ENCODE peak calls at places on chromosomes 5 and 9, in four cellular contexts. K is upper lobe of right lung, U is GM23248, R is right lobe of liver. S is an unnamed sample.

GRCh38 chr5:126681970-126682369 is 81.2 kb downstream of the PHAX start:
- DNase-seq in K (no peak), U (no peak), R (no peak), S (no peak)

GRCh38 chr5:80495891-80496290 is 8.0 kb downstream of the FAM151B start:
- DNase-seq in K (no peak), U (no peak), R (no peak), S (no peak)

GRCh38 chr5:139638736-139639618 is 9.2 kb upstream of the CXXC5 start:
- DNase-seq in K (no peak), U (no peak), R (no peak), S (peak; percentile 24)

GRCh38 chr9:117414220-117414905 is 494 bp downstream of the ASTN2 start:
- DNase-seq in K (peak; percentile 64), U (peak; percentile 50), R (peak; percentile 49), S (peak; percentile 80)

GRCh38 chr5:122498163-122498562 is 186.1 kb downstream of the SNCAIP start:
- DNase-seq in K (no peak), U (peak; percentile 32), R (no peak), S (no peak)

GRCh38 chr5:9544502-9545300 is 1.2 kb downstream of the SEMA5A start:
- DNase-seq in K (peak; percentile 92), U (peak; percentile 93), R (peak; percentile 89), S (peak; percentile 80)

GRCh38 chr9:33159760-33160127 is 7.4 kb downstream of the B4GALT1 start:
- DNase-seq in K (peak; percentile 74), U (peak; percentile 88), R (no peak), S (peak; percentile 72)

GRCh38 chr9:132637351-132637750 is 32.4 kb downstream of the DDX31 start:
- DNase-seq in K (no peak), U (no peak), R (no peak), S (no peak)

GRCh38 chr9:30197954-30198353 is 2186.5 kb upstream of the ACO1 start:
- DNase-seq in K (no peak), U (no peak), R (no peak), S (no peak)

GRCh38 chr9:4497855-4498254 is 7.6 kb downstream of the SLC1A1 start:
- DNase-seq in K (no peak), U (peak; percentile 82), R (no peak), S (no peak)

GRCh38 chr5:74765201-74765600 is 1.7 kb downstream of the GFM2 start:
- DNase-seq in K (no peak), U (peak; percentile 13), R (no peak), S (no peak)

GRCh38 chr5:134938020-134938419 is 29.7 kb upstream of the CATSPER3 start:
- DNase-seq in K (no peak), U (no peak), R (no peak), S (no peak)

GRCh38 chr9:105835721-105836120 is 141.4 kb downstream of the TMEM38B start:
- DNase-seq in K (no peak), U (no peak), R (no peak), S (no peak)

GRCh38 chr5:19240150-19240549 is 747.9 kb downstream of the CDH18 start:
- DNase-seq in K (no peak), U (peak; percentile 4), R (no peak), S (no peak)

GRCh38 chr5:79256563-79256962 is 20.6 kb downstream of the JMY start:
- DNase-seq in K (no peak), U (no peak), R (no peak), S (no peak)

GRCh38 chr5:130549884-130550552 is 615.0 kb downstream of the HINT1 start:
- DNase-seq in K (no peak), U (peak; percentile 25), R (no peak), S (no peak)

GRCh38 chr9:106862946-106863740 is at the start of gene ZNF462:
- DNase-seq in K (no peak), U (peak; percentile 61), R (no peak), S (peak; percentile 65)

GRCh38 chr5:159826351-159827222 is 89.7 kb upstream of the ADRA1B start:
- DNase-seq in K (peak; percentile 72), U (peak; percentile 87), R (no peak), S (peak; percentile 74)

GRCh38 chr9:133536080-133536479 is 1.6 kb downstream of the ADAMTSL2 start:
- DNase-seq in K (no peak), U (no peak), R (no peak), S (no peak)

GRCh38 chr5:37696190-37697021 is 143.4 kb downstream of the GDNF start:
- DNase-seq in K (no peak), U (peak; percentile 77), R (no peak), S (no peak)

GRCh38 chr9:22354699-22355384 is 91.8 kb upstream of the DMRTA1 start:
- DNase-seq in K (no peak), U (no peak), R (no peak), S (no peak)

GRCh38 chr5:76401801-76402250 is 1.3 kb upstream of the IQGAP2 start:
- DNase-seq in K (peak; percentile 73), U (no peak), R (no peak), S (no peak)

GRCh38 chr9:76643399-76644117 is 120.7 kb upstream of the PCA3 start:
- DNase-seq in K (no peak), U (no peak), R (no peak), S (no peak)

GRCh38 chr5:72110401-72111013 is 3.2 kb downstream of the MAP1B start:
- DNase-seq in K (no peak), U (peak; percentile 58), R (no peak), S (no peak)

GRCh38 chr9:70902171-70902570 is 219.2 kb downstream of the TRPM3 start:
- DNase-seq in K (no peak), U (peak; percentile 41), R (no peak), S (no peak)

GRCh38 chr5:177496111-177497010 is 1.0 kb downstream of the PDLIM7 start:
- DNase-seq in K (peak; percentile 76), U (peak; percentile 96), R (no peak), S (peak; percentile 89)

GRCh38 chr9:75910716-75911115 is 20.2 kb downstream of the PCSK5 start:
- DNase-seq in K (no peak), U (no peak), R (no peak), S (no peak)

GRCh38 chr9:124502711-124503702 is 4.2 kb downstream of the NR5A1 start:
- DNase-seq in K (no peak), U (peak; percentile 22), R (no peak), S (peak; percentile 64)

GRCh38 chr5:14385022-14385421 is 196.6 kb upstream of the OTULINL start:
- DNase-seq in K (no peak), U (no peak), R (no peak), S (no peak)

GRCh38 chr5:107869459-107870115 is 198.8 kb upstream of the EFNA5 start:
- DNase-seq in K (no peak), U (peak; percentile 83), R (no peak), S (no peak)

GRCh38 chr5:117881426-117882230 is 1106.7 kb downstream of the DTWD2 start:
- DNase-seq in K (no peak), U (no peak), R (no peak), S (no peak)

GRCh38 chr5:53893626-53894025 is 333.2 kb downstream of the NDUFS4 start:
- DNase-seq in K (no peak), U (no peak), R (no peak), S (no peak)

GRCh38 chr5:126516133-126516532 is 78.9 kb downstream of the ALDH7A1 start:
- DNase-seq in K (no peak), U (peak; percentile 68), R (no peak), S (no peak)

GRCh38 chr9:136857606-136858412 is 5.7 kb downstream of the MAMDC4 start:
- DNase-seq in K (no peak), U (no peak), R (peak; percentile 51), S (peak; percentile 30)

GRCh38 chr5:154059583-154059982 is 20.8 kb downstream of the MFAP3 start:
- DNase-seq in K (no peak), U (no peak), R (no peak), S (no peak)

GRCh38 chr9:108316633-108317032 is 539.2 kb downstream of the ACTL7B start:
- DNase-seq in K (no peak), U (peak; percentile 28), R (no peak), S (no peak)

GRCh38 chr9:68751556-68751955 is 46.5 kb downstream of the PIP5K1B start:
- DNase-seq in K (no peak), U (peak; percentile 21), R (no peak), S (no peak)
- H3K4me1 ChIP-seq in K (no peaks in the 10 kb centered on the region), U (no peaks in the 10 kb centered on the region), R (no peaks in the 10 kb centered on the region), S (peaks cover 15% of the 10 kb centered on the region)

GRCh38 chr9:37476930-37477329 is 8.8 kb upstream of the POLR1E start:
- DNase-seq in K (no peak), U (no peak), R (no peak), S (no peak)
- H3K27ac ChIP-seq in K (no peak overlapping the region), U (no peak overlapping the region), R (no peak overlapping the region), S (no peak overlapping the region)

DNA sequence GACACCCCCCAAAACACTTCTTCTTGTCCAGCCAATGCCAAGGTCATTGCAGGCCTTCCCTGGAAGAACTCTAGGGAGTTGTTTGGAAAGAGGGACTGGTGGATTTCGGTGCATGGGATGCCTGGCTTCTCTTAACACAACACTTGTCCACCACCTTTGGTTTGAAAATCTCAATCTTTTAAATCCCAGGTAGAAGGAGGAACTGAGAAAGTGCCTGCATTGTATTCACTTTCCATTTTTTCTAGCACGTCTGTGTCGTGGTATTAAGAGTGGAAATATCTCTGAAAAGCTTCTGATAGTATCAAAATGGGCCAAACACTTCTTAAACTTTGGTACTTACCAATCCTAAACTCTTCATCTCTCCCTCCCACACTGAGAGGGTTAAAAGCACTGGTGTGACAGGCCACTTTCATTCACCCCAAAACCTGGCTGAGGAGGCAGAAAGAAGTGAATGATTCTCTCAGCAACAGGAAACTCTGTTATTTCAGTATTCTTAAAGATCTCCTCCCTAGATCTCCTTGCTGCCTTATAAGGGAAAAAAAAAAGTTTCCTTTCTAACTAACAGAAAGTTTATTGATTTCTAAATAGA is 3.8 kb upstream of the NFIB start:
- DNase-seq in K (no peak), U (no peak), R (no peak), S (no peak)
- H3K27me3 ChIP-seq in K (no peaks in the 10 kb centered on the region), U (no peaks in the 10 kb centered on the region), R (no peaks in the 10 kb centered on the region), S (peaks cover 78% of the 10 kb centered on the region)

DNA sequence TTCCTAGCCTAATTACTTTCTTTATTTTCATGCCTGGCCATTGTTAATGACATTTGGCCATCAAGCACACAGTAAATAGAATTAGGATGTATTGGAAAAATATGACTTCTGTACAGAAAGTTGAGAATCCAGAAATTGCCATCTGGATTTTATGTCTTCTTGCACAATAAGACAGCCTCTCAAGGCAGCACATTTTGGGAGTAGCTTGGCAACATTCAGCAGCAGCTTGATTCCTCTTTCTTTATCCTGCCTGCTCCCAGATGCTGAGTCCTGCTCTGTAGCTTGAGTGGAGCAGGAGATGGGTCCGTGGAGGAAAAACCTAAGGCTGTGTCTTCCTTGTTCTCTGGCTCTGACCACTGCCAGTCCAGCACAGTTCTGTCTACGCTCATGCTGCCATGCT is 29.3 kb upstream of the ARHGAP26 start:
- DNase-seq in K (no peak), U (peak; percentile 56), R (no peak), S (no peak)
- H3K4me1 ChIP-seq in K (no peaks in the 10 kb centered on the region), U (peaks cover 16% of the 10 kb centered on the region), R (no peaks in the 10 kb centered on the region), S (peaks cover 5% of the 10 kb centered on the region)

GRCh38 chr9:125963932-125964331 is 216.8 kb downstream of the PBX3 start:
- DNase-seq in K (no peak), U (no peak), R (no peak), S (no peak)

GRCh38 chr9:125960631-125961030 is 213.5 kb downstream of the PBX3 start:
- DNase-seq in K (no peak), U (no peak), R (no peak), S (no peak)

GRCh38 chr9:125964702-125965225 is 217.6 kb downstream of the PBX3 start:
- DNase-seq in K (no peak), U (no peak), R (no peak), S (no peak)

GRCh38 chr9:125959980-125960619 is 212.9 kb downstream of the PBX3 start:
- DNase-seq in K (no peak), U (no peak), R (no peak), S (no peak)

GRCh38 chr9:125961037-125961436 is 213.9 kb downstream of the PBX3 start:
- DNase-seq in K (no peak), U (no peak), R (no peak), S (no peak)
- H3K27ac ChIP-seq in K (no peak overlapping the region), U (no peak overlapping the region), R (no peak overlapping the region), S (no peak overlapping the region)

S was measured in left lung.